ENCODE peak calls at places on chromosomes 4 and X, in nine cellular contexts. F is NCI-H2029 treated with DMSO at 0.1 percent for 48 hours; U is stimulated activated CD4-positive, alpha-beta T cell treated with anti-CD3 and anti-CD28 coated beads, Interleukin-2, amount 100 ng/mL, for 24 hours; N is activated naive CD4-positive, alpha-beta T cell treated with anti-CD3 and anti-CD28 coated beads, Interleukin-2, amount 50 U/mL, for 72 hours; X is activated CD4-positive, alpha-beta T cell treated with anti-CD3 and anti-CD28 coated beads, Interleukin-2, amount 50 U/mL, for 1 hour; H is activated effector memory CD4-positive, alpha-beta T cell treated with Interleukin-2 at 50 U/mL for 16 hours; P is activated T-helper 1 cell treated with Interleukin-2 at 50 U/mL for 16 hours; R is colonic mucosa; L is astrocyte. I is an unnamed sample.

GRCh38 chr4:6891436-6892170 is 18.0 kb upstream of the TBC1D14 start:
- DNase-seq in U (no peak), F (no peak), P (no peak), R (no peak), L (peak; percentile 25), H (no peak), N (no peak), X (no peak), I (no peak)

GRCh38 chrX:49155243-49155899 is 7.2 kb upstream of the MAGIX start:
- DNase-seq in L (peak; percentile 72), N (no peak), R (peak; percentile 81), H (no peak), U (peak; percentile 40), P (no peak), X (no peak), F (no peak), I (no peak)

GRCh38 chr4:28792917-28793597 is 1927.1 kb upstream of the PCDH7 start:
- DNase-seq in H (no peak), R (no peak), L (no peak), N (no peak), X (no peak), P (no peak), U (no peak), F (no peak), I (no peak)

GRCh38 chr4:40515398-40516293 is 114.0 kb downstream of the RBM47 start:
- DNase-seq in F (no peak), N (no peak), H (no peak), R (peak; percentile 87), P (no peak), X (no peak), L (no peak), U (no peak), I (no peak)

GRCh38 chrX:129759576-129760061 is 20.1 kb upstream of the SASH3 start:
- DNase-seq in R (no peak), F (no peak), N (peak; percentile 71), X (peak; percentile 38), L (peak; percentile 91), P (no peak), H (peak; percentile 44), U (peak; percentile 51), I (no peak)

GRCh38 chrX:128464091-128464490 is 411.9 kb upstream of the ACTRT1 start:
- DNase-seq in N (no peak), F (no peak), L (peak; percentile 26), X (no peak), U (no peak), R (no peak), H (no peak), P (no peak), I (no peak)

GRCh38 chr4:86633854-86634253 is 39.7 kb downstream of the PTPN13 start:
- DNase-seq in F (no peak), H (no peak), R (no peak), P (no peak), U (no peak), X (no peak), L (no peak), N (no peak), I (no peak)

GRCh38 chr4:121784975-121785374 is 16.1 kb upstream of the EXOSC9 start:
- DNase-seq in F (no peak), N (no peak), U (no peak), R (no peak), H (no peak), X (no peak), P (no peak), L (peak; percentile 97), I (no peak)

GRCh38 chr4:14695411-14695810 is 306.9 kb upstream of the CPEB2 start:
- DNase-seq in N (no peak), U (no peak), R (no peak), L (no peak), F (no peak), X (no peak), H (no peak), P (no peak), I (no peak)

GRCh38 chrX:155048997-155049619 is 21.8 kb downstream of the CMC4 start:
- DNase-seq in P (no peak), H (no peak), X (peak; percentile 43), L (no peak), R (peak; percentile 71), U (peak; percentile 39), F (no peak), N (no peak), I (peak; percentile 34)

GRCh38 chr4:119729815-119730643 is 101.4 kb upstream of the PDE5A start:
- DNase-seq in L (peak; percentile 97), N (no peak), X (no peak), F (peak; percentile 15), R (peak; percentile 79), H (no peak), U (no peak), P (no peak), I (no peak)

GRCh38 chrX:118526149-118526548 is 30.5 kb downstream of the DOCK11 start:
- DNase-seq in N (no peak), P (no peak), H (no peak), L (no peak), U (no peak), F (no peak), R (no peak), X (no peak), I (no peak)

GRCh38 chr4:126361287-126361686 is 1046.5 kb downstream of the FAT4 start:
- DNase-seq in U (no peak), H (no peak), P (no peak), N (no peak), X (no peak), L (no peak), F (no peak), R (no peak), I (no peak)

GRCh38 chrX:154541896-154542722 is 4.5 kb downstream of the G6PD start:
- DNase-seq in H (no peak), R (peak; percentile 57), F (no peak), X (no peak), U (peak; percentile 51), N (no peak), P (no peak), L (peak; percentile 80), I (no peak)

GRCh38 chr4:40585201-40585789 is 44.4 kb downstream of the RBM47 start:
- DNase-seq in N (no peak), R (no peak), X (no peak), F (no peak), H (no peak), L (no peak), P (no peak), U (no peak), I (no peak)

GRCh38 chr4:78922207-78922606 is 17.0 kb downstream of the PAQR3 start:
- DNase-seq in F (no peak), U (no peak), R (no peak), L (peak; percentile 54), X (no peak), P (no peak), N (no peak), H (no peak), I (no peak)

GRCh38 chrX:9845574-9845948 is 59.3 kb downstream of the SHROOM2 start:
- DNase-seq in P (no peak), F (no peak), N (no peak), U (no peak), R (no peak), X (no peak), L (no peak), H (no peak), I (no peak)

GRCh38 chrX:100946521-100946920 is 17.8 kb upstream of the XKRX start:
- DNase-seq in U (no peak), H (no peak), X (no peak), L (peak; percentile 2), P (no peak), R (no peak), N (no peak), F (no peak), I (no peak)

GRCh38 chrX:87516716-87517115 is 886 bp upstream of the KLHL4 start:
- DNase-seq in U (no peak), F (no peak), X (no peak), H (no peak), R (no peak), L (peak; percentile 91), P (no peak), N (no peak), I (no peak)

GRCh38 chrX:1486749-1487361 is 34.1 kb upstream of the ASMTL start:
- DNase-seq in R (no peak), L (no peak), P (no peak), F (no peak), X (no peak), H (no peak), N (peak; percentile 45), U (no peak), I (no peak)

GRCh38 chrX:38880460-38880859 is 79.2 kb downstream of the MID1IP1 start:
- DNase-seq in H (no peak), U (no peak), L (peak; percentile 49), F (no peak), X (no peak), R (peak; percentile 42), P (no peak), N (no peak), I (no peak)

GRCh38 chr4:61204353-61204752 is 4.2 kb downstream of the ADGRL3 start:
- DNase-seq in P (no peak), H (no peak), X (no peak), F (no peak), U (no peak), L (peak; percentile 70), N (no peak), R (no peak), I (no peak)

GRCh38 chrX:112784692-112785091 is 55.9 kb downstream of the AMOT start:
- DNase-seq in P (no peak), R (no peak), F (no peak), X (no peak), U (no peak), L (no peak), N (no peak), H (no peak), I (no peak)

GRCh38 chrX:68851082-68851481 is 22.3 kb downstream of the EFNB1 start:
- DNase-seq in F (no peak), R (no peak), L (no peak), P (no peak), U (no peak), X (no peak), N (no peak), H (no peak), I (no peak)

GRCh38 chr4:6095023-6095817 is 77.0 kb upstream of the C4orf50 start:
- DNase-seq in L (peak; percentile 12), P (no peak), X (no peak), N (no peak), R (no peak), U (no peak), F (no peak), H (no peak), I (no peak)

GRCh38 chr4:139528377-139529005 is 27.5 kb downstream of the SETD7 start:
- DNase-seq in L (peak; percentile 89), R (peak; percentile 29), F (no peak), X (no peak), U (no peak), H (no peak), N (no peak), P (no peak), I (no peak)

GRCh38 chr4:75849459-75849858 is 52.8 kb downstream of the PPEF2 start:
- DNase-seq in U (no peak), R (no peak), N (no peak), F (no peak), P (no peak), L (no peak), H (no peak), X (no peak), I (no peak)

GRCh38 chr4:40210776-40211175 is 13.9 kb downstream of the RHOH start:
- DNase-seq in U (no peak), H (no peak), P (no peak), R (no peak), X (no peak), F (no peak), N (no peak), L (no peak), I (no peak)

GRCh38 chr4:150348079-150348478 is 233.9 kb upstream of the MAB21L2 start:
- DNase-seq in L (peak; percentile 77), H (no peak), P (no peak), F (no peak), X (no peak), N (no peak), R (no peak), U (no peak), I (no peak)

GRCh38 chr4:4995103-4995761 is 24.0 kb downstream of the CYTL1 start:
- DNase-seq in X (peak; percentile 18), F (no peak), H (no peak), U (peak; percentile 65), N (no peak), P (no peak), L (peak; percentile 22), R (peak; percentile 73), I (peak; percentile 12)

GRCh38 chrX:74949717-74950116 is 24.5 kb upstream of the NEXMIF start:
- DNase-seq in R (no peak), U (no peak), P (no peak), F (no peak), H (no peak), X (no peak), N (no peak), L (no peak), I (no peak)

I was measured in NCI-H1694 treated with DMSO at 0.1 percent for 48 hours.